ENCODE peak calls at places on chromosomes 4 and X, in six cellular contexts. A, Y, X, U, B and J are unnamed samples.
A peak's percentile ranks its signal among the peaks of the same experiment; 100 is the strongest.

GRCh38 chrX:110087485-110088356 is 84.8 kb downstream of the TMEM164 start:
- DNase-seq in A (no peak), Y (no peak), B (no peak), U (no peak), X (no peak), J (peak; percentile 71)

GRCh38 chr4:174012135-174012923 is 271.1 kb downstream of the FBXO8 start:
- DNase-seq in U (no peak), B (no peak), Y (no peak), X (no peak), A (no peak), J (no peak)

GRCh38 chr4:25068386-25068785 is 37.6 kb upstream of the LGI2 start:
- DNase-seq in U (no peak), Y (no peak), X (no peak), A (no peak), B (no peak), J (no peak)

GRCh38 chr4:175290401-175290800 is 372.2 kb downstream of the ADAM29 start:
- DNase-seq in U (no peak), Y (no peak), A (no peak), B (no peak), X (no peak), J (no peak)

GRCh38 chr4:75498041-75498440 is 16.2 kb downstream of the RCHY1 start:
- DNase-seq in X (no peak), A (no peak), B (no peak), U (no peak), Y (no peak), J (no peak)

GRCh38 chrX:77451041-77451440 is 3.9 kb downstream of the FGF16 start:
- DNase-seq in B (no peak), U (no peak), X (no peak), A (no peak), Y (no peak), J (no peak)

GRCh38 chr4:4437798-4438470 is 51.0 kb downstream of the NSG1 start:
- DNase-seq in B (no peak), U (no peak), A (no peak), Y (no peak), X (no peak), J (no peak)

GRCh38 chr4:180596888-180597483 is 1646.2 kb upstream of the TENM3 start:
- DNase-seq in B (no peak), X (peak; percentile 55), Y (no peak), A (no peak), U (no peak), J (no peak)

GRCh38 chrX:109952050-109952449 is 50.9 kb upstream of the TMEM164 start:
- DNase-seq in B (no peak), X (no peak), Y (no peak), A (no peak), U (no peak), J (no peak)

GRCh38 chr4:1246901-1247810 is 1.8 kb downstream of the CTBP1 start:
- DNase-seq in B (peak; percentile 44), A (peak; percentile 38), U (no peak), X (peak; percentile 64), Y (no peak), J (no peak)

GRCh38 chr4:40228497-40229365 is 31.9 kb downstream of the RHOH start:
- DNase-seq in X (no peak), Y (no peak), A (peak; percentile 48), U (peak; percentile 77), B (peak; percentile 61), J (no peak)

GRCh38 chr4:76199664-76200211 is 13.9 kb downstream of the SCARB2 start:
- DNase-seq in A (no peak), U (peak; percentile 81), X (no peak), Y (no peak), B (no peak), J (no peak)

GRCh38 chr4:76898385-76898692 is 395 bp upstream of the SOWAHB start:
- DNase-seq in A (no peak), X (no peak), Y (no peak), B (no peak), U (no peak), J (no peak)

GRCh38 chrX:139559383-139560042 is 29.0 kb downstream of the F9 start:
- DNase-seq in Y (peak; percentile 36), B (no peak), A (peak; percentile 4), U (peak; percentile 30), X (peak; percentile 20), J (peak; percentile 2)

GRCh38 chrX:6852869-6853268 is 294.6 kb upstream of the STS start:
- DNase-seq in Y (no peak), A (no peak), B (no peak), X (no peak), U (no peak), J (no peak)

GRCh38 chrX:143854006-143854405 is 29.9 kb upstream of the UBE2NL start:
- DNase-seq in A (no peak), X (no peak), Y (no peak), B (no peak), U (no peak), J (no peak)

GRCh38 chrX:49037883-49038475 is 5.2 kb downstream of the TFE3 start:
- DNase-seq in A (peak; percentile 33), X (no peak), U (no peak), Y (no peak), B (no peak), J (peak; percentile 60)

GRCh38 chr4:169404959-169405358 is 134.2 kb upstream of the SH3RF1 start:
- DNase-seq in X (no peak), A (no peak), U (no peak), B (no peak), Y (no peak), J (no peak)

GRCh38 chrX:20545538-20545937 is 278.8 kb upstream of the RPS6KA3 start:
- DNase-seq in A (no peak), X (no peak), B (no peak), U (no peak), Y (no peak), J (no peak)

GRCh38 chr4:71487324-71487677 is 148.5 kb downstream of the SLC4A4 start:
- DNase-seq in X (no peak), B (no peak), U (no peak), Y (no peak), A (no peak), J (no peak)

GRCh38 chr4:89590102-89590501 is 246.9 kb downstream of the SNCA start:
- DNase-seq in Y (no peak), U (no peak), B (no peak), X (no peak), A (no peak), J (no peak)

GRCh38 chr4:112189754-112190153 is 41.8 kb upstream of the AP1AR start:
- DNase-seq in B (no peak), X (peak; percentile 30), Y (no peak), A (no peak), U (no peak), J (peak; percentile 26)

GRCh38 chrX:9668537-9668936 is 97.1 kb downstream of the GPR143 start:
- DNase-seq in B (no peak), X (no peak), U (no peak), Y (no peak), A (no peak), J (no peak)

GRCh38 chr4:2891294-2891693 is 47.6 kb downstream of the ADD1 start:
- DNase-seq in A (no peak), B (no peak), U (no peak), X (no peak), Y (no peak), J (no peak)

GRCh38 chr4:17694552-17694951 is 80.1 kb downstream of the MED28 start:
- DNase-seq in X (no peak), U (no peak), Y (peak; percentile 51), B (peak; percentile 7), A (no peak), J (no peak)

DNA sequence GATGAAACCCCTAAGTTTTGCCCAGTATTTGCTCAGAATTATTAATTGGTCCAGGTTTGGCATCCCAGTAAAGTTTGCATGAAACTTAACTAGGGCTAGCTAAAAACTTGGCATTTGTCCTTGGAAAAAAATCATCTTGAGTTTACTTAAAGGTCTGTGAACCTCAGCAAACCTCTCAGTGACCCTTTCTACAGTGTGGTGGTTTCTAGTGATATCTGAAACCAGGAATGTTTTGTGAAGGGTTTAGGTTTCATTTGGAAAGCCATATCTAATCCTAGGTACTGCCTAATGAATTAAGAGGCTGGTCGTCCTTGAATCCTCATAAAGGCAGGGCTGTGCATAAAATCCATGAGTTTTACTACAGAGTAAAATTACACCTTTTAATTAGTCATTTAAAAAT is 218.5 kb upstream of the ANKRD50 start:
- DNase-seq in U (no peak), B (no peak), Y (no peak), X (no peak), A (no peak), J (no peak)
- TF ChIP-seq EP300 in U (no peak), B (no peak), Y (no peak), X (no peak), A (no peak), J (no peak)

DNA sequence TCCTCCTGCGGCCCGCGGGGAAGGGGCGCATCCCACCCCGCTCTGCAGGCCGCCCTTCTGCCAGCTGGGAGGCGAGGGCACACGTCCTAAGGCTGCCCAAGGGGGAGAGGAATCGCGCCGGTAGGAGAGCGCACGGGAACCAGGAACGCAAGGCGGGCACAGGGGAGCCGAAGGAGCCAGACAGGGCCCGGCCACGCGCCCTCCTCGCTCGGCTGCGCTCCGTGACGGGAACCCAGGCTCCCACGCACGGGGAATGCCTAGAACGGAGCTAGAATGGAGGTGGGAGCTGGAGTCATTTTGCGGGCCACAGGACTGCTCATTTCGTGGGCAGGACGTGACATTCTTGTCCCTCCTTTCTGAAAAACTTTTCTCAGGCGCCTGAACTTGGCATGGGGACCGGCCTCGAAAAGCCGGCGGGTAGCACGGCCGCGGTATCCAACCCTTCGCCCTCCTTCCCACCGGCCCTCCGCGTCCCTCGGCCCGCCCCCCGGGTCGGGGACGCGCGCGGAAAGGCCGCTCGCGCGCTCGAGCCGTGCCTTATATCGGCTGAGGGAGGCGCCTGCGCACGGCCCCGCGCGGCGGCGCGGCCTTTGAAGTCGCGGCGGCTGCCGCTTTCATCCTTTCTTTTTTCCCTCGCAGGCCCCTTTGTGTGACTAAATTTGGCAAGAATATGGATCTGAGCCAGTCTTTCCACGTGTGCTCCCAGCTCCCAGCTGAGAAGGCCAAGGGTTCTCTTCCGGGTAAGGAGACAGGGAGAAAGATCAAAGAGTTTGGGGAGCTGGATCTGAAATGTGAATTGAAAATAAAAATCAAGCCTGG is 4.3 kb upstream of the LEF1 start:
- DNase-seq in X (peak; percentile 83), Y (peak; percentile 41), U (no peak), B (peak; percentile 64), A (peak; percentile 84), J (no peak)
- TF ChIP-seq CTCF in X (no peak), Y (no peak), U (no peak), B (no peak), A (no peak), J (no peak)

GRCh38 chr4:125316391-125316780 is 1.6 kb downstream of the FAT4 start:
- DNase-seq in Y (no peak), U (no peak), A (no peak), B (peak; percentile 61), X (peak; percentile 39), J (peak; percentile 24)
- TF ChIP-seq USF2 in Y (no peak), U (no peak), A (no peak), B (no peak), X (no peak), J (no peak)

GRCh38 chr4:186707996-186708395 is 15.7 kb downstream of the FAT1 start:
- DNase-seq in U (no peak), B (no peak), Y (no peak), A (no peak), X (no peak), J (no peak)

GRCh38 chr4:186710521-186711119 is 13.0 kb downstream of the FAT1 start:
- DNase-seq in A (no peak), B (no peak), Y (peak; percentile 41), U (no peak), X (no peak), J (no peak)

GRCh38 chr4:186707574-186707973 is 16.1 kb downstream of the FAT1 start:
- DNase-seq in U (no peak), A (no peak), Y (no peak), X (no peak), B (no peak), J (no peak)

GRCh38 chr4:186708554-186708953 is 15.1 kb downstream of the FAT1 start:
- DNase-seq in B (no peak), X (no peak), A (no peak), U (no peak), Y (no peak), J (no peak)

GRCh38 chr4:186709509-186709908 is 14.1 kb downstream of the FAT1 start:
- DNase-seq in X (no peak), U (no peak), A (no peak), Y (no peak), B (no peak), J (no peak)
- TF ChIP-seq EP300 in X (no peak), U (no peak), A (no peak), Y (no peak), B (no peak), J (no peak)